ENCODE peak calls at places on chromosomes 12 and 14, in eight cellular contexts. K is kidney epithelial cell, N is cardiac fibroblast, W is epithelial cell of proximal tubule, X is fibroblast of the aortic adventitia, C is Peyer's patch, M is transverse colon, H is mucosa of descending colon. J is an unnamed sample.

GRCh38 chr12:93426406-93426805 is 15.3 kb downstream of the UBE2N start:
- DNase-seq in W (no peak), X (no peak), H (no peak), K (no peak), M (no peak), C (no peak), N (no peak), J (no peak)

GRCh38 chr14:58465425-58465824 is 37.9 kb downstream of the KIAA0586 start:
- DNase-seq in M (no peak), H (no peak), X (peak), W (no peak), C (no peak), K (no peak), N (peak), J (peak)

GRCh38 chr12:6547987-6548386 is 7.9 kb downstream of the IFFO1 start:
- DNase-seq in N (peak), M (no peak), C (no peak), K (no peak), X (peak), H (peak), W (no peak), J (peak)

GRCh38 chr12:28869197-28869596 is 279.9 kb upstream of the FAR2 start:
- DNase-seq in N (peak), C (no peak), W (no peak), M (no peak), H (no peak), X (peak), K (peak), J (peak)

GRCh38 chr12:12726543-12727093 is 9.4 kb downstream of the CDKN1B start:
- DNase-seq in K (no peak), H (no peak), N (peak), M (no peak), C (no peak), X (peak), W (no peak), J (peak)

GRCh38 chr12:112386726-112387125 is 4.5 kb upstream of the HECTD4 start:
- DNase-seq in C (no peak), X (peak), K (no peak), N (peak), H (no peak), M (no peak), W (no peak), J (no peak)

GRCh38 chr14:93902619-93903307 is 24.4 kb upstream of the FAM181A start:
- DNase-seq in C (no peak), N (no peak), K (no peak), W (no peak), M (no peak), H (no peak), X (no peak), J (no peak)

GRCh38 chr12:11653215-11653753 is 3.8 kb downstream of the ETV6 start:
- DNase-seq in C (peak), M (peak), X (no peak), H (no peak), N (peak), K (no peak), W (no peak), J (no peak)

GRCh38 chr12:130204441-130204840 is 42.2 kb downstream of the FZD10 start:
- DNase-seq in K (no peak), N (no peak), W (no peak), M (no peak), X (no peak), C (no peak), H (no peak), J (no peak)

GRCh38 chr12:13982010-13982409 is 608 bp upstream of the GRIN2B start:
- DNase-seq in N (no peak), H (no peak), K (no peak), C (no peak), X (no peak), W (no peak), M (peak), J (no peak)

GRCh38 chr12:26304273-26304672 is 108.9 kb downstream of the SSPN start:
- DNase-seq in M (no peak), H (no peak), K (no peak), X (no peak), C (no peak), W (no peak), N (no peak), J (no peak)

GRCh38 chr14:53509227-53509822 is 356.2 kb upstream of the DDHD1 start:
- DNase-seq in H (peak), W (no peak), C (no peak), K (no peak), X (peak), M (peak), N (no peak), J (peak)

GRCh38 chr12:91704446-91704845 is 441.2 kb downstream of the BTG1 start:
- DNase-seq in X (peak), C (no peak), N (peak), W (no peak), K (no peak), M (no peak), H (no peak), J (peak)

GRCh38 chr12:50326636-50327284 is 43.4 kb upstream of the LIMA1 start:
- DNase-seq in N (peak), K (no peak), M (peak), H (no peak), X (peak), C (no peak), W (no peak), J (peak)

GRCh38 chr12:19836056-19836455 is 396.8 kb downstream of the AEBP2 start:
- DNase-seq in H (no peak), X (no peak), W (no peak), M (no peak), N (no peak), K (no peak), C (no peak), J (no peak)

GRCh38 chr12:19834596-19834995 is 395.3 kb downstream of the AEBP2 start:
- DNase-seq in M (no peak), H (no peak), X (peak), K (no peak), C (no peak), N (peak), W (no peak), J (no peak)

GRCh38 chr12:19836456-19836855 is 397.2 kb downstream of the AEBP2 start:
- DNase-seq in M (no peak), X (no peak), C (no peak), N (no peak), K (no peak), W (no peak), H (no peak), J (no peak)

GRCh38 chr12:19830461-19830860 is 391.2 kb downstream of the AEBP2 start:
- DNase-seq in W (no peak), H (no peak), C (no peak), M (no peak), N (no peak), K (no peak), X (no peak), J (no peak)

GRCh38 chr12:19833775-19834501 is 394.6 kb downstream of the AEBP2 start:
- DNase-seq in H (no peak), C (no peak), K (no peak), W (no peak), M (no peak), N (peak), X (peak), J (peak)
- H3K4me3 ChIP-seq in H (no peak), C (no peak), K (no peak), W (no peak), M (no peak), N (no peak), X (no peak), J (no peak)

DNA sequence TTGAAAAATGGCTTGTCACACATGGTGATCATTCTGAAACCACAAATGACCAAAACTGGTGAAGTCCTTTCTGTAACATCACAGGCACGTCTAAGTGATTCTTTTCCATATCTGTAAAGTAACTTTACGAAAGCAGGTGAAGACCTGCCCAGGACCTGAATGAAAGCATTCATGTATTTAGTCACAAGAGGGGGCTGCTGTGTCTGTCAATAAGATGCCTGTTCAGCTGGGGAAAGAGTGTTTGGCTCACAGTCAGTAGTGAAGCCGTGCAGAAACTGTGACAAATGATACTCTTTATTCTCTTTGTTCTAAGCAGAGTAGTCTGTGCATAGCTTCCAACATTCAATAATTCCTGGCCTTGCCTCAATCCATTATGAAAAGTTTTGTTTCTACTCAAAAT is 373.5 kb upstream of the OR4E1 start:
- DNase-seq in W (no peak), M (no peak), H (no peak), N (no peak), C (no peak), K (no peak), X (no peak), J (no peak)
- TF ChIP-seq CTCF in W (peak), M (peak), H (no peak), N (no peak), C (peak), K (peak), X (no peak), J (peak)

DNA sequence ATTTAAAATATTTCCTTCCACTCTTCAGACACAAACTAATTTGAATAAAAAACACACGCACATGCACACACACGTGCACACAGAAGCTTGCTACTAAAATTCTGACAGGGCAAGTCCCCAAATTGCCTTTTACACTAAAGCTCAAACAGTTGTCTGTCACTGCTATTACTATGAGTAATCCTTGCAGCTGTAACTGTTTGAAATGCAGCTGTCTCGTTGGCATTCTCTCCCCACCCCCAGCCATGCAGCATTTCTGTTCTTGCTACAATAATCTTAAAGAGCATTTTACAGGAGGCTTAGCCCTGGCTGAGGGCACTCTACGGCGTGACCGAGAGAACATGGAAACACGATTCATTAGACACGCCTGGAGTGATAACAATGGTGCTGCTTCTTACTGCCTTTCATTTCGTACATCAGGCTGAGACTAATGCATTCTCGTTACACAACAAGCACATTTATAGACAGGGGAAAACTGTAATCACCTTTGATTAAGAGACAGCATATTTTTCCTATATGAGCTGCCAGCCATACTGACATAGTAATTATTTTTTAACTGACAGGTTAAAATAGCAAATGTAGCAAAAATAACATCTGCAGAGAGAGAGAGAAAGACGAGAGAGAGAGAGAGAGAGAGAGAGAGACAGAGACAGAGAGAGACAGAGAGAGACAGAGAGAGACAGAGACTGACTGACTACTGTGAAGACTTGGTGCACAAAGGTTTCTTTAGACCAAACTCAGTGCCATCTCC is 153.8 kb downstream of the MED13L start:
- DNase-seq in X (peak), N (peak), M (peak), W (no peak), H (no peak), C (no peak), K (peak), J (peak)
- H3K4me3 ChIP-seq in X (peak), N (peak), M (no peak), W (peak), H (no peak), C (no peak), K (no peak), J (peak)

DNA sequence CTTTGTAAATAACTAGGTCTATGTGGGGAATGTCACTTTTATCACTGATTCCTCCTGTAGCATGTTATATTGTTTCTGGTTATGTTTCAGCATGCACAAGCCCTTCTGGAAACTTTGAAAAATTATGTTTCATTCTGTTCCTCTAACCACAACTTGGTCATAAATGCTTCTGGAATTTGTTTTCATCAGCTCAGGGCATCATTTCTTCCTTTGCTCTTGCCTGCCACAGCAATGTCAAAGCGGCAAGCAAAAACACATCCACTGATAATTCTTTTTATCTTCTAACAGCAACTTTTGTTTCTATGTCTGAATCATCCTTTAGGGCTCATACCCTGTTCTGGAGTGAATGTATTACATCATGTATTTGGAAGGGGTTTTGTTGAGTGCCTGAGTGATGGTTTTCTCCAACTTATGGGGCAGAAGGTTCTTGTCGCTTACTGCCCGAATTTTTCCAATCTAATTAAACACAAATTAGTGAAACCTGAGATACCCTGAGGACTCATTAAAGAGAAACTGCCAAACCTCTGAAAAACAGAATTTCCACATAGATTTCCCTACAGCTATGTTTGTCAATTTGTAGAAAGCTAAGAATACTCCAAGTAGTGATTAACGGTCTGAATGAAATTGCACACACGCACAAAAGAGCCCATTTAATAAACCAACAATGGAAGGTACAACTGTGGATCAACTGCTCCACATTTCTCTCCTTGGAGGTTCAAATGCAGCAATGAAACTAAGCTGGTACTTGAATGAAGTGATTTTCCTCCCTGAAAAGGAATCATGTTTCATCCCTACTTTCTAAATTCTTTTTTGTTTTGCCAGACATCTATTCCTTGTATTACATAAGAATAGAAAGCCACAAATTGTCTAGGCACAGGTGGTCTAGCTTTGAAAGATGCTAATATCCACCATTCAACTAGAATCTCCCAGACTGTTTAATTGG is 173.5 kb upstream of the KRR1 start:
- DNase-seq in H (no peak), X (peak), W (no peak), C (no peak), M (no peak), N (peak), K (no peak), J (peak)
- TF ChIP-seq CTCF in H (no peak), X (no peak), W (no peak), C (no peak), M (no peak), N (no peak), K (no peak), J (no peak)

DNA sequence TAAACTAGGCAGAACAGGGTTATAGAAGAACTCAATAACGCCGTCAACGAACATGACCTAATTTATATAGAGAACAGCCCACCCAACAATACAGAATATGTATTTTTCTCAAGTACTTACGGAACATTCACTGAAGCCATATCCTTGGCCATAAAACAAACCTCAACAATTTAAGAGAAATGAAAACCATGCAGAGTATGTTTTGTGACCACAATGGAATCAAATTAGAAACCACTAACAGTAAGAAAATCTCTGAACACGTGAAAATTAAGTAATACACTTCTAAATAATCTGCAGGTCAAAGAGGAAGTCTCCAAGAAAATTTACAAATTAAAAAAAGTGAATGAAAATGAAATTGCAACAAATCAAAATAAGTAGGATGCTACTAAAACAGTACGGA is 9.4 kb downstream of the SART3 start:
- DNase-seq in W (no peak), N (peak), H (no peak), K (no peak), C (no peak), X (peak), M (no peak), J (peak)
- H3K4me3 ChIP-seq in W (no peak), N (no peak), H (no peak), K (no peak), C (no peak), X (no peak), M (no peak), J (no peak)

J was measured in astrocyte of the spinal cord.